ENCODE peak calls at places on chromosome 2, in nine cellular contexts. I, A, O, V, G, U, Y, N and R are unnamed samples.

GRCh38 chr2:241820625-241821384 is 11.8 kb downstream of the NEU4 start:
- DNase-seq in G (no peak), Y (no peak), V (no peak), A (no peak), N (peak; percentile 67), U (peak; percentile 41), O (no peak), I (no peak), R (no peak)

GRCh38 chr2:237474931-237475703 is 11.9 kb upstream of the MLPH start:
- DNase-seq in A (peak; percentile 88), O (peak; percentile 86), I (peak; percentile 64), V (peak; percentile 72), N (peak; percentile 92), G (peak; percentile 82), Y (peak; percentile 95), U (peak; percentile 87), R (peak; percentile 84)

GRCh38 chr2:204571911-204572310 is 26.6 kb downstream of the PARD3B start:
- DNase-seq in N (no peak), A (no peak), Y (no peak), O (no peak), U (no peak), V (no peak), I (no peak), G (no peak), R (no peak)

GRCh38 chr2:45120546-45120945 is 111.3 kb upstream of the SIX2 start:
- DNase-seq in A (no peak), U (peak; percentile 61), V (no peak), N (no peak), O (no peak), G (no peak), Y (no peak), I (no peak), R (no peak)

GRCh38 chr2:174970092-174970491 is 35.1 kb downstream of the CHN1 start:
- DNase-seq in V (no peak), O (no peak), U (no peak), A (no peak), Y (no peak), N (no peak), I (no peak), G (no peak), R (no peak)

GRCh38 chr2:9050122-9050809 is 46.8 kb upstream of the MBOAT2 start:
- DNase-seq in V (no peak), N (no peak), A (no peak), O (no peak), Y (peak; percentile 63), I (no peak), U (no peak), G (peak; percentile 57), R (peak; percentile 46)

GRCh38 chr2:187499941-187500532 is 52.0 kb upstream of the CALCRL start:
- DNase-seq in N (no peak), Y (peak; percentile 67), G (peak; percentile 64), O (peak; percentile 41), U (peak; percentile 64), I (no peak), V (peak; percentile 50), A (peak; percentile 27), R (peak; percentile 93)

GRCh38 chr2:224712346-224712745 is 3.8 kb downstream of the CCDC195 start:
- DNase-seq in O (peak; percentile 36), I (no peak), A (no peak), N (no peak), Y (peak; percentile 6), V (no peak), G (no peak), U (no peak), R (peak; percentile 65)

GRCh38 chr2:133421516-133422324 is 146.5 kb downstream of the NCKAP5 start:
- DNase-seq in Y (peak; percentile 66), G (peak; percentile 60), V (no peak), A (peak; percentile 15), I (no peak), O (peak; percentile 38), N (no peak), U (no peak), R (no peak)

GRCh38 chr2:128214866-128215460 is 103.7 kb downstream of the HS6ST1 start:
- DNase-seq in V (no peak), U (no peak), O (no peak), A (no peak), N (no peak), G (no peak), I (no peak), Y (no peak), R (no peak)

GRCh38 chr2:133390151-133390550 is 178.1 kb downstream of the NCKAP5 start:
- DNase-seq in N (no peak), O (no peak), A (no peak), Y (no peak), G (no peak), V (no peak), I (no peak), U (no peak), R (no peak)

GRCh38 chr2:147451902-147452515 is 392.8 kb upstream of the ACVR2A start:
- DNase-seq in I (no peak), A (no peak), Y (no peak), O (no peak), N (no peak), V (no peak), U (no peak), G (peak; percentile 40), R (no peak)

GRCh38 chr2:3680548-3681345 is 22.6 kb upstream of the DCDC2C start:
- DNase-seq in O (no peak), A (no peak), U (no peak), G (no peak), V (no peak), N (peak; percentile 56), I (no peak), Y (no peak), R (no peak)
- H3K27ac ChIP-seq in O (no peak overlapping the region), A (no peak overlapping the region), U (no peak overlapping the region), G (no peak overlapping the region), V (no peak overlapping the region), N (no peak overlapping the region), I (no peak overlapping the region), Y (no peak overlapping the region), R (no peak overlapping the region)

DNA sequence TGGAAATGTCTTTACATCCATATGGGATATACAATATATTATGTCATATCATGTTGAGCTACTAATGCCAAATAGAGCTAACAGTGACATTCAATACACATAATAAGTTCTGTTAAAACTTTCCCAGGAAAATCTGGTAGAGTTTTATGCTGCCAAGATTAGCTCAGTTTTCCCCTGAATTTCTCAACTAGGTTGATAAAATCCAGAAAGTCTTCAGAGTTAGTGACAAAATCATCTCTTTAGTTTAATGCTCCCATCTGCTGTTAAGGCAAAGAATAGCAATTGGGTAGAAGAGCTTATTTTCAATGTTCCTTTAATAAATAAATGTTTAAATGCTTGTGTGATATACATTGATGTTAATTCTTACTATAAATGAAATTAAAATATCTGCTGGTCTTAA is 10.0 kb downstream of the COL3A1 start:
- DNase-seq in N (no peak), O (no peak), Y (no peak), G (peak; percentile 18), I (no peak), A (no peak), U (no peak), V (no peak), R (no peak)
- H3K4me3 ChIP-seq in N (no peak overlapping the region), O (no peak overlapping the region), Y (no peak overlapping the region), G (no peak overlapping the region), I (no peak overlapping the region), A (peak overlapping the region; percentile 3), U (no peak overlapping the region), V (no peak overlapping the region), R (no peak overlapping the region)

GRCh38 chr2:37388074-37388473 is 43.6 kb downstream of the QPCT start:
- DNase-seq in O (no peak), U (no peak), G (no peak), V (no peak), N (no peak), A (no peak), I (no peak), Y (peak; percentile 17), R (no peak)

GRCh38 chr2:37389395-37389794 is 45.0 kb downstream of the QPCT start:
- DNase-seq in N (no peak), U (no peak), G (no peak), O (no peak), I (no peak), Y (no peak), A (no peak), V (no peak), R (no peak)

GRCh38 chr2:37392428-37392827 is 48.0 kb downstream of the QPCT start:
- DNase-seq in U (no peak), N (no peak), Y (no peak), O (no peak), A (no peak), I (no peak), V (no peak), G (no peak), R (no peak)

GRCh38 chr2:37390777-37391176 is 46.3 kb downstream of the QPCT start:
- DNase-seq in O (no peak), A (no peak), G (no peak), I (no peak), N (no peak), V (no peak), Y (no peak), U (no peak), R (no peak)

GRCh38 chr2:37389984-37390765 is 45.7 kb downstream of the QPCT start:
- DNase-seq in I (peak; percentile 20), O (peak; percentile 30), A (no peak), Y (peak; percentile 77), V (peak; percentile 52), N (no peak), G (peak; percentile 97), U (peak; percentile 80), R (no peak)
- H3K27ac ChIP-seq in I (no peak overlapping the region), O (peak overlapping the region; percentile 61), A (peak overlapping the region; percentile 63), Y (peak overlapping the region; percentile 87), V (no peak overlapping the region), N (peak overlapping the region; percentile 12), G (peak overlapping the region; percentile 94), U (peak overlapping the region; percentile 39), R (no peak overlapping the region)

GRCh38 chr2:11131166-11131920 is 23.9 kb upstream of the SLC66A3 start:
- DNase-seq in Y (no peak), V (no peak), O (no peak), G (no peak), U (no peak), I (no peak), N (no peak), A (no peak), R (no peak)

GRCh38 chr2:11129598-11130449 is 25.4 kb upstream of the SLC66A3 start:
- DNase-seq in G (peak; percentile 90), U (no peak), N (no peak), Y (peak; percentile 92), O (peak; percentile 60), I (peak; percentile 73), V (peak; percentile 50), A (peak; percentile 41), R (no peak)

GRCh38 chr2:11124760-11125068 is 30.6 kb upstream of the SLC66A3 start:
- DNase-seq in N (no peak), Y (no peak), G (no peak), V (no peak), U (no peak), A (no peak), I (no peak), O (no peak), R (no peak)

GRCh38 chr2:11128258-11128951 is 26.9 kb upstream of the SLC66A3 start:
- DNase-seq in N (no peak), O (no peak), G (no peak), U (no peak), I (no peak), A (no peak), V (no peak), Y (no peak), R (no peak)

DNA sequence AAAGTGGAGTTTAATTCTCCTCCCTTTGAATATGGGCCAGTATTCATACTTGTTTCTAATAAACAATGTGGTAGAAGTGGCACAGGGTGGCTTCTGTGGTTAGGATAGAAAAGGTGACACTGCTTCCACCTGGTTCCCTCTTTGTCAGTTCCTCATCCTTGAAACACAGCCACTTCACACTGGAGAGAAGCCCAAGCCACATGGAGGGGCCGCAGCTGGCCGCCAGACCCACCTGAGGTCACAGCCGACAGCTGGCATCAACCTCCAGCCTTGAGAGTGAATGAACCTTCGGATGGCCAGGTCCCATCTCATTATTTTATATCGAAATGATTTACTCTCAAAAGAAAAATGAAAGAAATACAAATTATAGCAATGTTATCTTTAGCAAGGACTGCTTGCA is 27.5 kb upstream of the SLC66A3 start:
- DNase-seq in G (no peak), Y (no peak), I (no peak), V (no peak), O (no peak), A (no peak), U (no peak), N (no peak), R (no peak)
- H3K4me3 ChIP-seq in G (no peak overlapping the region), Y (no peak overlapping the region), I (no peak overlapping the region), V (no peak overlapping the region), O (no peak overlapping the region), A (no peak overlapping the region), U (no peak overlapping the region), N (no peak overlapping the region), R (no peak overlapping the region)